ENCODE peak calls at places on chromosomes 13 and 19, in seven cellular contexts. P, O, N, Y, V, W and T are unnamed samples.

GRCh38 chr13:45918597-45918996 is 67.0 kb upstream of the SIAH3 start:
- DNase-seq in P (no peak), O (no peak), N (no peak), Y (no peak), V (no peak), W (no peak), T (no peak)

GRCh38 chr13:112236539-112237197 is 139.5 kb upstream of the SPACA7 start:
- DNase-seq in P (no peak), O (no peak), N (no peak), Y (no peak), V (no peak), W (no peak), T (no peak)

GRCh38 chr19:19866599-19867248 is 1.0 kb downstream of the ZNF253 start:
- DNase-seq in P (peak), O (peak), N (peak), Y (peak), V (peak), W (peak), T (no peak)

GRCh38 chr19:24059572-24060295 is 27.3 kb upstream of the ZNF254 start:
- DNase-seq in P (no peak), O (no peak), N (no peak), Y (no peak), V (no peak), W (no peak), T (peak)

GRCh38 chr13:59534806-59535205 is 628.9 kb downstream of the DIAPH3 start:
- DNase-seq in P (no peak), O (no peak), N (no peak), Y (no peak), V (no peak), W (no peak), T (no peak)

GRCh38 chr19:33000510-33000909 is 28.5 kb downstream of the FAAP24 start:
- DNase-seq in P (no peak), O (no peak), N (peak), Y (no peak), V (no peak), W (no peak), T (no peak)

GRCh38 chr19:18762125-18763023 is 28.7 kb downstream of the COMP start:
- DNase-seq in P (peak), O (no peak), N (no peak), Y (peak), V (peak), W (peak), T (peak)

GRCh38 chr19:48636859-48637448 is at the start of gene DBP:
- DNase-seq in P (no peak), O (no peak), N (no peak), Y (no peak), V (no peak), W (no peak), T (no peak)

GRCh38 chr13:113138792-113139551 is 16.4 kb downstream of the F10 start:
- DNase-seq in P (no peak), O (no peak), N (no peak), Y (no peak), V (peak), W (no peak), T (no peak)

GRCh38 chr19:31317098-31317497 is 32.1 kb downstream of the TSHZ3 start:
- DNase-seq in P (no peak), O (no peak), N (no peak), Y (no peak), V (no peak), W (no peak), T (no peak)

GRCh38 chr19:801030-801860 is 4.0 kb downstream of the PTBP1 start:
- DNase-seq in P (peak), O (no peak), N (no peak), Y (no peak), V (peak), W (peak), T (peak)

DNA sequence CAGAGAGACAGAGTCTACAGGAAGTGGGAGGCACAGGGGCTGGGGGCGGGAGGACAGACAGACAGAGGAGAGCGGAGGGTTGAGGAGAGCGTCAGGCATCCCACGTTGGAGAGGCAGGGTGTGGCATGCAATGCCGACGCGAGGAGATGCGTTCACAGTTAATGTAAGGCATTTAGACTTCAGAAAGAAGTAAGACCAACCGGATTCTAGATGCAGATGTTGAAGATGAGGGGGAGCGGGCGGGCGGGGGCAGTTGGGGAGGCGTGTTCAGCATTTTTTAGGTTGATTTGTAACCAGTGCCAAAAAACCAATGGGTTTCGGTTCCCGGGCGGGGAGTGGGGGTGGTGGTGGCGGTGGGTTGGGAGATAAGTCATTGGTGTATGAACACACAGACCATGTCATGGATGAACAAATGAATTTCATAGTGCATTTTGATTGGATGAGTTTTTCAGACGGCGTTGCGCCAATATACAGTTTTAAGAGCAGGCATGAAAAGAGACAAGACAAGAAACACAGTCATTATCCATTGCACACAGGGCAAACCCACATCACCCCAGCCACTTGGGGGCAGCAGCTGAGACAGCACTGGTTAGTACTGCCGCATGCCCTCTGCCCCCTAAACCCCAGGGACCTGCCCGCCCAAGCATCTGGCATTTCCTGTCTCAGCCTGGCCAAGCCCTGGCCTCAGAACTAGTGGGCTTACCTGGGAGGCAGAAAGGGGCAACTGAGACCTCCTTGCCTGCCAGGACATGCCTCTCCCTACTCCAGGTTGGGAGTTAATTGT is 91.3 kb downstream of the IER2 start:
- DNase-seq in P (no peak), O (no peak), N (peak), Y (no peak), V (no peak), W (no peak), T (no peak)
- TF ChIP-seq CTCF in P (no peak), O (peak), N (no peak), Y (no peak), V (no peak), W (no peak), T (no peak)

GRCh38 chr19:28876604-28877123 is 336.3 kb downstream of the UQCRFS1 start:
- DNase-seq in P (no peak), O (no peak), N (no peak), Y (no peak), V (no peak), W (no peak), T (no peak)
- TF ChIP-seq CTCF in P (no peak), O (no peak), N (no peak), Y (no peak), V (no peak), W (no peak), T (no peak)

GRCh38 chr13:99658266-99658991 is 157.2 kb downstream of the TM9SF2 start:
- DNase-seq in P (peak), O (peak), N (peak), Y (no peak), V (peak), W (peak), T (no peak)
- TF ChIP-seq CTCF in P (peak), O (peak), N (no peak), Y (no peak), V (peak), W (peak), T (peak)

GRCh38 chr19:2337329-2337707 is 8.8 kb downstream of the SPPL2B start:
- DNase-seq in P (peak), O (no peak), N (no peak), Y (no peak), V (peak), W (peak), T (no peak)
- TF ChIP-seq CTCF in P (peak), O (no peak), N (no peak), Y (no peak), V (peak), W (peak), T (no peak)

GRCh38 chr13:52686381-52686780 is 33.7 kb downstream of the SUGT1 start:
- DNase-seq in P (no peak), O (no peak), N (no peak), Y (no peak), V (no peak), W (peak), T (no peak)
- TF ChIP-seq CTCF in P (no peak), O (no peak), N (no peak), Y (no peak), V (no peak), W (no peak), T (no peak)

GRCh38 chr19:38850231-38850975 is 617 bp upstream of the HNRNPL start:
- DNase-seq in P (peak), O (peak), N (peak), Y (peak), V (peak), W (peak), T (peak)
- TF ChIP-seq CTCF in P (no peak), O (no peak), N (no peak), Y (no peak), V (peak), W (no peak), T (no peak)

GRCh38 chr19:13102666-13103584 is at the start of gene LYL1:
- DNase-seq in P (peak), O (peak), N (no peak), Y (no peak), V (peak), W (no peak), T (no peak)

GRCh38 chr19:13103585-13103923 is 896 bp upstream of the LYL1 start:
- DNase-seq in P (no peak), O (no peak), N (no peak), Y (no peak), V (no peak), W (no peak), T (no peak)

GRCh38 chr19:13103961-13104847 is 1.5 kb upstream of the LYL1 start:
- DNase-seq in P (no peak), O (peak), N (peak), Y (no peak), V (no peak), W (no peak), T (no peak)

GRCh38 chr19:13102416-13102665 is 317 bp downstream of the LYL1 start:
- DNase-seq in P (no peak), O (no peak), N (no peak), Y (no peak), V (no peak), W (peak), T (no peak)

GRCh38 chr19:13104848-13105646 is 2.4 kb upstream of the LYL1 start:
- DNase-seq in P (no peak), O (peak), N (no peak), Y (no peak), V (no peak), W (no peak), T (no peak)
- TF ChIP-seq CTCF in P (no peak), O (no peak), N (no peak), Y (peak), V (no peak), W (no peak), T (no peak)